ENCODE peak calls at places on chromosome 19, in six cellular contexts. Y, J, D, S, R and X are unnamed samples.

GRCh38 chr19:8135946-8136618 is 13.3 kb downstream of the FBN3 start:
- DNase-seq in Y (no peak), J (no peak), D (no peak), S (no peak), R (no peak), X (no peak)

GRCh38 chr19:13181747-13182388 is 31.7 kb downstream of the IER2 start:
- DNase-seq in Y (no peak), J (peak; percentile 67), D (no peak), S (no peak), R (no peak), X (peak; percentile 64)

GRCh38 chr19:55857974-55858373 is 21.6 kb downstream of the NLRP4 start:
- DNase-seq in Y (no peak), J (no peak), D (no peak), S (no peak), R (no peak), X (no peak)

GRCh38 chr19:43610493-43610892 is 1.4 kb upstream of the SRRM5 start:
- DNase-seq in Y (no peak), J (no peak), D (no peak), S (no peak), R (peak; percentile 35), X (no peak)

GRCh38 chr19:7550987-7551761 is 15.7 kb downstream of the PNPLA6 start:
- DNase-seq in Y (peak; percentile 95), J (no peak), D (no peak), S (peak; percentile 100), R (peak; percentile 98), X (peak; percentile 56)

GRCh38 chr19:19672816-19673215 is 4.2 kb downstream of the ZNF101 start:
- DNase-seq in Y (no peak), J (no peak), D (no peak), S (no peak), R (no peak), X (no peak)

GRCh38 chr19:6424190-6424938 is at the start of gene KHSRP:
- DNase-seq in Y (no peak), J (peak; percentile 99), D (no peak), S (peak; percentile 45), R (no peak), X (no peak)

GRCh38 chr19:35716735-35716984 is 1.1 kb upstream of the KMT2B start:
- DNase-seq in Y (no peak), J (no peak), D (peak; percentile 66), S (no peak), R (no peak), X (peak; percentile 78)

GRCh38 chr19:51089786-51090185 is 7.1 kb upstream of the KLK14 start:
- DNase-seq in Y (no peak), J (no peak), D (no peak), S (no peak), R (no peak), X (no peak)

GRCh38 chr19:57515218-57515617 is 11.9 kb upstream of the ZNF549 start:
- DNase-seq in Y (no peak), J (no peak), D (no peak), S (no peak), R (no peak), X (no peak)

GRCh38 chr19:30679286-30679685 is 307.1 kb downstream of the ZNF536 start:
- DNase-seq in Y (no peak), J (no peak), D (no peak), S (no peak), R (no peak), X (no peak)

GRCh38 chr19:1206733-1207301 is 1.2 kb downstream of the STK11 start:
- DNase-seq in Y (no peak), J (peak; percentile 53), D (no peak), S (no peak), R (peak; percentile 27), X (no peak)

GRCh38 chr19:42555317-42555716 is 27.0 kb upstream of the CEACAM1 start:
- DNase-seq in Y (no peak), J (no peak), D (peak; percentile 54), S (peak; percentile 52), R (peak; percentile 35), X (no peak)

GRCh38 chr19:3459322-3459881 is 20.9 kb downstream of the SMIM24 start:
- DNase-seq in Y (no peak), J (no peak), D (peak; percentile 94), S (peak; percentile 78), R (peak; percentile 78), X (no peak)

GRCh38 chr19:42440357-42441046 is 2.2 kb downstream of the CXCL17 start:
- DNase-seq in Y (peak; percentile 85), J (peak; percentile 68), D (peak; percentile 74), S (peak; percentile 91), R (peak; percentile 69), X (peak; percentile 75)

GRCh38 chr19:43490759-43491158 is 13.8 kb downstream of the PHLDB3 start:
- DNase-seq in Y (no peak), J (no peak), D (no peak), S (no peak), R (no peak), X (no peak)

GRCh38 chr19:51457351-51458013 is 772 bp downstream of the SIGLEC8 start:
- DNase-seq in Y (no peak), J (no peak), D (no peak), S (no peak), R (no peak), X (no peak)

GRCh38 chr19:2494447-2495129 is 18.7 kb downstream of the GADD45B start:
- DNase-seq in Y (no peak), J (peak; percentile 75), D (peak; percentile 97), S (peak; percentile 63), R (no peak), X (peak; percentile 82)

GRCh38 chr19:11445141-11445540 is 9.7 kb downstream of the PRKCSH start:
- DNase-seq in Y (no peak), J (no peak), D (no peak), S (no peak), R (no peak), X (no peak)

GRCh38 chr19:3338541-3339181 is 27.7 kb upstream of the NFIC start:
- DNase-seq in Y (no peak), J (no peak), D (no peak), S (no peak), R (no peak), X (no peak)

GRCh38 chr19:4650159-4650558 is 10.8 kb downstream of the TNFAIP8L1 start:
- DNase-seq in Y (no peak), J (no peak), D (no peak), S (no peak), R (no peak), X (no peak)

GRCh38 chr19:10510301-10510802 is 6.9 kb downstream of the S1PR5 start:
- DNase-seq in Y (peak; percentile 88), J (no peak), D (no peak), S (peak; percentile 86), R (peak; percentile 74), X (peak; percentile 80)

GRCh38 chr19:31826325-31826724 is 477.1 kb upstream of the TSHZ3 start:
- DNase-seq in Y (no peak), J (no peak), D (no peak), S (no peak), R (no peak), X (no peak)

GRCh38 chr19:8515317-8515716 is 1.4 kb upstream of the ZNF414 start:
- DNase-seq in Y (no peak), J (no peak), D (no peak), S (no peak), R (no peak), X (no peak)

GRCh38 chr19:38812841-38813320 is at the start of gene LGALS4:
- DNase-seq in Y (no peak), J (no peak), D (no peak), S (no peak), R (no peak), X (no peak)

GRCh38 chr19:48064509-48064908 is 20.6 kb upstream of the CABP5 start:
- DNase-seq in Y (no peak), J (no peak), D (no peak), S (peak; percentile 81), R (peak; percentile 29), X (no peak)

GRCh38 chr19:34678085-34678412 is 571 bp downstream of the ZNF302 start:
- DNase-seq in Y (no peak), J (no peak), D (no peak), S (no peak), R (no peak), X (no peak)

GRCh38 chr19:7068599-7068998 is 904 bp upstream of the ZNF557 start:
- DNase-seq in Y (no peak), J (no peak), D (no peak), S (no peak), R (no peak), X (no peak)

DNA sequence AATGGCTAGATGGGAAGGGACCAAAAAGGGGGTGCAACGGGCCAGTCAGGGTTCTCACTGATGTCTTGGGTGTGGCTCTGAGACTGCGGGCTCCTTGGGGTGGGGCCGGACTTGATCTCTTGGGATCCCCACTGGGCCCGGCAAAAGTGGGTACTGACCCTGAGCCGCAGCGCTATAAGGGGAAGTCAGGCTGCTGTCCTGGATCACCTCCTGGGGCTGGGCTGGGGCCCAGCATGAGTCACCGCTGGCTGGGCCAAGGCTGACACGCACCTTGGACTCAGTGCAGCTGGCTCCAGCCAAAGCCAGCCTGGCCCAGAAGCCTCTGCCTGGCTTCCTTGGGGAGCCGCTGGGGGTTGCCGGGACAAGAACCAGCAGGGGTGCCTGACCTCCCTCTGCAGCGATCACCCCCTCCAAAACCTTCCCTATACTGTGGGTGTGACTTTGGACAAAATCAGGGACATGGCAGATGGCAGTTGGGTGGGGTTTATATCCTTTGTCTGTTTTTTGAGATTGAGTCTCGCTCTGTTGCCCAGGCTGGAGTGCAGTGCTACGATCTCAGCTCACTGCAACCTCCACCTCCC is 614 bp upstream of the IQCN start:
- DNase-seq in Y (no peak), J (no peak), D (peak; percentile 93), S (peak; percentile 37), R (peak; percentile 73), X (no peak)
- TF ChIP-seq CTCF in Y (no peak), J (no peak), D (no peak), S (no peak), R (no peak), X (no peak)

DNA sequence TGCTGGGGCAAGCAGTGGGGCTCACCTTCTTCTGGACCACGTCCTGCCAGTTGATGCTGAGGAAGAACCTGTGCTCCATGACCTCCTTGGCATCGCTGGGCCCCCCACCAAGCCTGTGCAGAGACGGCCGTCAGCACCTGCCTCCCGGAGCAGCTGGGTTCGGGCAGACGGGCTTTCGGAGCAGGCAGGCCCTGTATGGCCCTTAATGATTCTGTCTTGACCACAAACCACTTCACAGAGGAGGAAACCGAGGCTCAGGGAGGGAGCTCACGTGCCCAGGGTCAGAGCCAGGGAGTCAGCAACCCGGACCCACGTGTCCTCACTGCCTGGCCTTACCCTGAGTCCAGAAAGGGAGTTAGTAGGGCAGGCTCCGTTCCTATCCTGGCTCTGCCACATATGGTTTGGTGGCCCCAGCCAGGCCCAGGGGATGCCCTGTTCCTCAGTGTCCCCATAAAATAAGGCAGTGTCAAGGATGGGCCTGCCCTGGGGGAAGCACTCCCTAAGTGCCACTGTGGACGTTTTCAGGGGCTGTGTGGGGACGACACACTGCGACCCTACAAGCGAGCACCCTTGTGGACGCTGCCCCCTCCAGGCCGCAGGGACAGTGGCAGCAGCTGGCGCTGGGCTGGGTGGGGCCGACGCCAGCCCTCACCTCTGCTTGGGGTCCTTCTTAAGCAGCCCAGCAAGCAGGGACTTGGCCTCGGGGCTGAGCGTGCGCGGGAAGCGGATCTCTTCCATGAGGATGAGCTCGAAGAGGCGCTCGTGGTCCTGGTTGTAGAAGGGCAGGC is 8.9 kb upstream of the CCNP start:
- DNase-seq in Y (peak; percentile 56), J (no peak), D (no peak), S (peak; percentile 66), R (peak; percentile 60), X (no peak)
- TF ChIP-seq CTCF in Y (peak; percentile 32), J (no peak), D (no peak), S (peak; percentile 79), R (peak; percentile 70), X (peak; percentile 4)

GRCh38 chr19:33310606-33311325 is 8.4 kb upstream of the CEBPA start:
- DNase-seq in Y (no peak), J (no peak), D (no peak), S (peak; percentile 45), R (no peak), X (no peak)
- TF ChIP-seq CTCF in Y (no peak), J (no peak), D (no peak), S (no peak), R (no peak), X (no peak)

GRCh38 chr19:40533508-40533907 is 43.2 kb upstream of the SHKBP1 start:
- DNase-seq in Y (no peak), J (no peak), D (no peak), S (peak; percentile 40), R (no peak), X (no peak)
- TF ChIP-seq CTCF in Y (no peak), J (no peak), D (no peak), S (peak; percentile 61), R (peak; percentile 53), X (no peak)